ENCODE peak calls at places on chromosomes 2 and 18, in five cellular contexts. Y, V, N, J and P are unnamed samples.

GRCh38 chr18:79502785-79503184 is 107.1 kb downstream of the NFATC1 start:
- DNase-seq in V (no peak), N (no peak), J (no peak), Y (no peak), P (no peak)

GRCh38 chr2:98039085-98039756 is 43.5 kb upstream of the TMEM131 start:
- DNase-seq in N (no peak), Y (no peak), V (no peak), J (no peak), P (no peak)

GRCh38 chr18:58194028-58194427 is 150.0 kb downstream of the NEDD4L start:
- DNase-seq in Y (no peak), V (no peak), N (peak; percentile 77), J (no peak), P (no peak)

GRCh38 chr18:45102863-45103262 is 422.2 kb downstream of the SETBP1 start:
- DNase-seq in N (no peak), J (no peak), V (no peak), Y (no peak), P (no peak)

GRCh38 chr2:227183657-227184367 is 19.4 kb downstream of the COL4A3 start:
- DNase-seq in N (no peak), Y (no peak), V (no peak), J (no peak), P (no peak)

GRCh38 chr2:188645982-188646381 is 328.2 kb upstream of the COL3A1 start:
- DNase-seq in N (no peak), Y (no peak), V (no peak), J (no peak), P (no peak)

GRCh38 chr2:12070581-12070980 is 324.1 kb downstream of the LPIN1 start:
- DNase-seq in Y (no peak), N (no peak), V (no peak), J (no peak), P (no peak)

GRCh38 chr2:240182001-240182400 is 41.5 kb upstream of the OTOS start:
- DNase-seq in Y (no peak), V (no peak), J (no peak), N (no peak), P (no peak)

GRCh38 chr2:136246086-136246669 is 128.2 kb upstream of the CXCR4 start:
- DNase-seq in V (no peak), J (no peak), N (peak; percentile 60), Y (no peak), P (no peak)

GRCh38 chr2:16971722-16972234 is 306.1 kb upstream of the CYRIA start:
- DNase-seq in Y (no peak), V (no peak), N (no peak), J (no peak), P (no peak)

GRCh38 chr18:6629635-6630140 is 99.8 kb upstream of the ARHGAP28 start:
- DNase-seq in N (no peak), V (no peak), J (no peak), Y (no peak), P (no peak)

GRCh38 chr2:36672199-36672598 is 24.3 kb upstream of the VIT start:
- DNase-seq in N (no peak), J (no peak), V (no peak), Y (no peak), P (peak; percentile 1)

GRCh38 chr2:212141499-212141898 is 397.1 kb downstream of the ERBB4 start:
- DNase-seq in Y (no peak), N (no peak), V (no peak), J (no peak), P (no peak)

GRCh38 chr2:117980381-117980780 is 33.5 kb downstream of the CCDC93 start:
- DNase-seq in N (no peak), J (no peak), Y (no peak), V (no peak), P (no peak)

GRCh38 chr2:174342600-174343342 is 8.0 kb downstream of the SP9 start:
- DNase-seq in V (no peak), Y (no peak), N (no peak), J (no peak), P (no peak)

GRCh38 chr2:134197445-134197844 is 56.4 kb upstream of the MGAT5 start:
- DNase-seq in V (no peak), N (no peak), Y (no peak), J (no peak), P (no peak)

GRCh38 chr2:11488809-11489208 is 22.8 kb upstream of the E2F6 start:
- DNase-seq in J (no peak), V (no peak), N (no peak), Y (no peak), P (no peak)

GRCh38 chr2:21165350-21165749 is 41.6 kb downstream of the TDRD15 start:
- DNase-seq in J (no peak), V (no peak), N (no peak), Y (no peak), P (no peak)

GRCh38 chr2:55112229-55113016 is 62.2 kb upstream of the RTN4 start:
- DNase-seq in N (no peak), V (peak; percentile 72), Y (no peak), J (peak; percentile 84), P (peak; percentile 85)

GRCh38 chr2:58871469-58872142 is 630.5 kb upstream of the FANCL start:
- DNase-seq in N (peak; percentile 9), J (no peak), V (no peak), Y (no peak), P (no peak)

GRCh38 chr2:237060518-237061312 is 25.0 kb upstream of the COPS8 start:
- DNase-seq in N (peak; percentile 73), Y (peak; percentile 21), J (peak; percentile 55), V (no peak), P (peak; percentile 69)

GRCh38 chr2:109646961-109647360 is 32.8 kb downstream of the SOWAHC start:
- DNase-seq in N (no peak), V (no peak), J (no peak), Y (no peak), P (no peak)

GRCh38 chr18:76553715-76554603 is 58.9 kb upstream of the ZNF516 start:
- DNase-seq in J (no peak), Y (no peak), V (no peak), N (no peak), P (no peak)

GRCh38 chr18:50802133-50802532 is 17.7 kb downstream of the MRO start:
- DNase-seq in N (peak; percentile 58), V (no peak), J (no peak), Y (no peak), P (no peak)

GRCh38 chr18:78986018-78986481 is 6.4 kb downstream of the SALL3 start:
- DNase-seq in J (no peak), N (no peak), Y (no peak), V (no peak), P (peak; percentile 58)

GRCh38 chr2:120305296-120305695 is 40.6 kb upstream of the INHBB start:
- DNase-seq in V (no peak), N (no peak), J (no peak), Y (no peak), P (peak; percentile 16)

GRCh38 chr2:164841719-164842623 is at the start of gene COBLL1:
- DNase-seq in V (no peak), N (peak; percentile 83), J (peak; percentile 84), Y (no peak), P (peak; percentile 30)

GRCh38 chr18:79447703-79448367 is 52.1 kb downstream of the NFATC1 start:
- DNase-seq in N (no peak), V (no peak), Y (no peak), J (no peak), P (no peak)

GRCh38 chr2:95158891-95159619 is 593 bp downstream of the ZNF514 start:
- DNase-seq in J (peak; percentile 29), N (peak; percentile 62), Y (no peak), V (peak; percentile 21), P (peak; percentile 51)

GRCh38 chr2:20291846-20292408 is 58.7 kb downstream of the PUM2 start:
- DNase-seq in N (peak; percentile 11), V (no peak), Y (no peak), J (no peak), P (no peak)

GRCh38 chr2:29057006-29057405 is 17.3 kb downstream of the PCARE start:
- DNase-seq in V (no peak), N (no peak), Y (no peak), J (no peak), P (no peak)

GRCh38 chr2:209629622-209630021 is 142.0 kb upstream of the UNC80 start:
- DNase-seq in V (no peak), J (no peak), N (peak; percentile 10), Y (no peak), P (no peak)

GRCh38 chr2:96527052-96527964 is 9.2 kb upstream of the ARID5A start:
- DNase-seq in V (no peak), Y (peak; percentile 40), J (peak; percentile 59), N (peak; percentile 69), P (peak; percentile 16)

GRCh38 chr2:216653931-216654365 is 20.7 kb downstream of the IGFBP2 start:
- DNase-seq in V (no peak), J (no peak), N (no peak), Y (no peak), P (no peak)

GRCh38 chr2:1277634-1278033 is 135.6 kb upstream of the TPO start:
- DNase-seq in Y (no peak), N (no peak), J (no peak), V (no peak), P (no peak)

GRCh38 chr2:119461811-119462210 is 30.2 kb downstream of the TMEM37 start:
- DNase-seq in Y (no peak), J (no peak), V (no peak), N (no peak), P (no peak)

GRCh38 chr2:67486041-67486796 is 89.1 kb downstream of the ETAA1 start:
- DNase-seq in N (no peak), Y (no peak), V (no peak), J (no peak), P (no peak)